ENCODE peak calls at places on chromosomes 2 and 18, in ten cellular contexts. S, E, Y, V, O, I, L, N, T and C are unnamed samples. For H3K27me3, the result is how much of the 10 kb centered on the place peaks cover.

GRCh38 chr2:209323738-209324137 is 100.1 kb upstream of the MAP2 start:
- DNase-seq in I (no peak), N (no peak), S (no peak), T (no peak), V (no peak), O (no peak), Y (no peak), E (no peak), L (no peak), C (no peak)

GRCh38 chr2:128317186-128317897 is 1.3 kb downstream of the HS6ST1 start:
- DNase-seq in I (peak), N (peak), L (no peak), O (no peak), V (no peak), E (no peak), S (peak), T (no peak), Y (no peak), C (no peak)

GRCh38 chr2:239098288-239098970 is 250.5 kb downstream of the TWIST2 start:
- DNase-seq in E (no peak), Y (no peak), V (no peak), S (no peak), O (peak), I (peak), L (no peak), T (no peak), N (no peak), C (no peak)

GRCh38 chr18:67318651-67319050 is 197.9 kb downstream of the DSEL start:
- DNase-seq in L (peak), I (no peak), N (no peak), E (no peak), Y (no peak), V (no peak), S (no peak), T (no peak), O (no peak), C (no peak)

GRCh38 chr2:169464508-169465386 is 14.5 kb upstream of the BBS5 start:
- DNase-seq in T (no peak), I (no peak), E (no peak), L (no peak), Y (no peak), O (no peak), S (no peak), V (no peak), N (no peak), C (no peak)

GRCh38 chr2:164745012-164745797 is 96.4 kb downstream of the COBLL1 start:
- DNase-seq in S (no peak), T (no peak), V (no peak), E (no peak), N (no peak), I (no peak), Y (no peak), O (no peak), L (no peak), C (no peak)

GRCh38 chr2:10242998-10243925 is 59.4 kb upstream of the HPCAL1 start:
- DNase-seq in I (no peak), E (peak), S (peak), L (no peak), N (no peak), T (no peak), V (no peak), Y (no peak), O (no peak), C (no peak)

GRCh38 chr18:45658756-45659155 is 43.5 kb downstream of the SLC14A2 start:
- DNase-seq in O (no peak), V (no peak), T (no peak), N (no peak), S (no peak), E (no peak), Y (no peak), L (peak), I (peak), C (no peak)

GRCh38 chr2:50108245-50108644 is 923.7 kb downstream of the NRXN1 start:
- DNase-seq in S (no peak), E (no peak), N (no peak), V (no peak), Y (no peak), O (no peak), T (no peak), I (no peak), L (no peak), C (no peak)

GRCh38 chr2:29715655-29716054 is 205.7 kb downstream of the ALK start:
- DNase-seq in N (no peak), S (no peak), Y (no peak), L (no peak), O (no peak), T (no peak), I (no peak), E (no peak), V (no peak), C (no peak)

GRCh38 chr2:24898122-24899109 is 21.6 kb downstream of the ADCY3 start:
- DNase-seq in I (no peak), O (no peak), S (peak), E (no peak), V (peak), T (no peak), L (no peak), N (peak), Y (no peak), C (no peak)

GRCh38 chr2:61775956-61776570 is 77.8 kb downstream of the FAM161A start:
- DNase-seq in V (no peak), O (no peak), Y (no peak), S (no peak), E (no peak), I (no peak), L (no peak), N (no peak), T (no peak), C (no peak)

GRCh38 chr2:105597831-105598293 is 146.8 kb upstream of the NCK2 start:
- DNase-seq in V (no peak), N (no peak), I (no peak), O (no peak), L (no peak), E (no peak), Y (no peak), T (no peak), S (no peak), C (no peak)

GRCh38 chr2:36802952-36803351 is 106.4 kb downstream of the VIT start:
- DNase-seq in N (no peak), O (no peak), S (no peak), T (no peak), I (no peak), E (no peak), Y (no peak), V (no peak), L (no peak), C (no peak)

GRCh38 chr2:59888015-59888414 is 665.4 kb downstream of the BCL11A start:
- DNase-seq in T (no peak), S (no peak), E (no peak), O (no peak), Y (no peak), V (no peak), L (no peak), I (no peak), N (no peak), C (no peak)

GRCh38 chr2:160352492-160352891 is 141.1 kb downstream of the RBMS1 start:
- DNase-seq in N (no peak), I (peak), L (no peak), Y (peak), V (no peak), S (no peak), E (no peak), O (peak), T (no peak), C (peak)

GRCh38 chr2:100972452-100972851 is 29.6 kb upstream of the RPL31 start:
- DNase-seq in N (no peak), S (peak), T (no peak), E (no peak), O (no peak), Y (no peak), I (no peak), L (no peak), V (no peak), C (no peak)

GRCh38 chr2:227308784-227309183 is 16.3 kb upstream of the MFF start:
- DNase-seq in S (no peak), N (no peak), L (no peak), Y (no peak), I (peak), E (no peak), O (no peak), V (no peak), T (no peak), C (no peak)

GRCh38 chr2:67209107-67209506 is 188.0 kb upstream of the ETAA1 start:
- DNase-seq in Y (peak), S (no peak), T (no peak), E (no peak), O (no peak), N (no peak), L (peak), V (no peak), I (no peak), C (no peak)

GRCh38 chr2:240287496-240288086 is 147.1 kb upstream of the OTOS start:
- DNase-seq in O (no peak), E (no peak), L (no peak), N (no peak), S (no peak), Y (no peak), I (no peak), T (no peak), V (no peak), C (no peak)
- H3K27me3 ChIP-seq in O (under half), E (under half), L (under half), N (under half), S (under half), Y (under half), I (under half), T (under half), V (under half), C (half or more)

DNA sequence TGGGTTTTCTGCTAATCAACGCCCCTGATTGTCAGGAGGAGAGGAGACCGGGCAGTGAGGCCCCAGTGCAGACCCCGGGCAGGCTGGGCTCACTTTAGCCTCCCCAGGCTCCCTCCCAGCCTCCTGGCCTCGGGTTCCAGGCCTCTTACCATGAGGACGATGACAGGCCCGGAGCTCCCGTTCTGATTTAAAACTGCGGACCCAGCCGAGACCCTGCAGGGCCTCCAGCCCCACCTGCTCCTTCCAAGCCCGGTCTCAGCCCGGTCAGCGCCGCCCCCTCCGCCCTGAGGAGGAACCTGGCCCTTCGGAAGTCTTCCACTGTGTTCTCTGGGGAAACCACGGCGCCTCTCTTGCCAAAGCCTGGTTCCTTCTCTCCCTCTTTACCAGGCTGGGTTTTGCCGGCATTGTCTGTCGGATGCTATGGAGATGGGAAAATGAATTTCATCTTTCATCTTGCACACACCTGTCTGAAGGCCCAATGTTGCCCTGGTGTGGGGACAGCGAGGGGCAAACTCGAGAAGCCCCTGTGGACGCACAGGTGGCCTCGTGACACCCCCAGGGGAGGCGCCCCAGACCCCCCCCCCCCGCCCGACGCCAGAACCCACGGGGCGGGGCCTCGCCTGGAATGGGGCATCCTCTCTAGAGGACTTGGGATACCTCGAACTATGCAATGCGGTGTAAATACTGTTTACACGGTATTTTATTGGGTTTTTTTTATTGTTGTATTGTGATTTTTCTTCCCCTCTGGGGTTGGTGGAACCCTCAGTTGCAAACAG is 37.7 kb upstream of the CTDP1 start:
- DNase-seq in Y (no peak), S (no peak), V (no peak), I (no peak), O (no peak), N (no peak), L (no peak), E (no peak), T (no peak), C (no peak)
- H3K27me3 ChIP-seq in Y (under half), S (under half), V (under half), I (under half), O (under half), N (under half), L (under half), E (half or more), T (under half), C (half or more)

DNA sequence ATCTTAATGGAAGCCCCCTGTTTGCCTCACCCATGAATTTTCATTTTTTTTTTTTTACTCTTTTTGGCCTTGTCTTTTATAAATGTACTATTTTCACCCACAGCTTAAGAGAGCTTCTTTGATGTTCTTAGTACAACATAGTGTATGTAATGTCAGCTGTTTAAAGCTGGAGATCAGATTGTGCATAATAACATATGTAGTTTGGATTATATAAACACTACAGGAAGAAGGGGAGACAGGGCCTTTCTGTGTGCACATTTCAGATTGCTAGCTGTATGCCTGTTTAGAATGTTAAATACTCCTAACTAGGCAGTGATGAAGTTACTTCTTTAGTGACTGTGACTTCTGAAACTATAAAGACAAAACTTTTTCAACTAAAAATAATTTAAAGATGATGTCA is 2.1 kb upstream of the TANC1 start:
- DNase-seq in O (no peak), L (no peak), I (no peak), S (no peak), N (no peak), E (no peak), Y (no peak), V (no peak), T (no peak), C (peak)
- H3K27me3 ChIP-seq in O (under half), L (under half), I (under half), S (under half), N (under half), E (under half), Y (under half), V (under half), T (under half), C (under half)

DNA sequence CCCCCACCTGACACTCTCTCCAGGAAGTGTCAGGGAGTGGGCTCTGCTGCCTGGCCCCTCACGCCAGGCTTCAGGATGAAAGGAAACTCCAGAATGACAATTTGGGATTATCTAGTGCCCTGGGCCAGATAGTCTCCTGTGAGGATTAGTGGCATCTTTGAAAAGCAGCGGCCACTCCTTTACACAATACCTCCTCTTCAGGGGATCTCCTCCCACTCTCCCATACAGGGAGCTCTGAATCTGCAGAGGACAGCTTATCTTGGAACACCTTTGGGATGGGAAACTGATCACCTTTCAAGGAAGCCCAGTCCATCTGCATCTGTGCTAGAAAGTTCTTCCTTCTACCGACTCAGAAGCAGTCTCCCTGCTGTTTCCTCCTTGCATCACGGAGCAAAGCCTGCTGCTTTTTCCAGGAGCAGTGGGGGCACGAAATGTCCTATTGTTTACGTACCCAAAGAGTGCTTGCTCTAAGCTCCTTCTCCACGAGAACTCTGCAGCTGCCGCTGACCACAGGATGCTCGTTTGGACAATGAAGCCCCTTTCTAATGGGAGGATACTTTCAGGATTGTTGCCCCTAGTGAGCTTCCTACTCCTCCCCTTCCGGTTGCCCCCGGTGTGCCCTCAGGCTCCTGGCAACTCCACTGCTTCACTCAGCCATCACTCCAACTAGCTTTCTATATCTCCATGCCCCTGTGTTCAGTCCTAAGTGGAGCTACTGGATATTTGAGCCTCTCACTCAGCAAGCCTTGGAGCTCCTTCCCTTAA is 31.5 kb downstream of the SIX3 start:
- DNase-seq in T (no peak), L (no peak), Y (no peak), N (no peak), O (no peak), I (no peak), S (no peak), V (no peak), E (no peak), C (no peak)
- H3K27me3 ChIP-seq in T (under half), L (under half), Y (under half), N (under half), O (under half), I (under half), S (under half), V (half or more), E (half or more), C (under half)

DNA sequence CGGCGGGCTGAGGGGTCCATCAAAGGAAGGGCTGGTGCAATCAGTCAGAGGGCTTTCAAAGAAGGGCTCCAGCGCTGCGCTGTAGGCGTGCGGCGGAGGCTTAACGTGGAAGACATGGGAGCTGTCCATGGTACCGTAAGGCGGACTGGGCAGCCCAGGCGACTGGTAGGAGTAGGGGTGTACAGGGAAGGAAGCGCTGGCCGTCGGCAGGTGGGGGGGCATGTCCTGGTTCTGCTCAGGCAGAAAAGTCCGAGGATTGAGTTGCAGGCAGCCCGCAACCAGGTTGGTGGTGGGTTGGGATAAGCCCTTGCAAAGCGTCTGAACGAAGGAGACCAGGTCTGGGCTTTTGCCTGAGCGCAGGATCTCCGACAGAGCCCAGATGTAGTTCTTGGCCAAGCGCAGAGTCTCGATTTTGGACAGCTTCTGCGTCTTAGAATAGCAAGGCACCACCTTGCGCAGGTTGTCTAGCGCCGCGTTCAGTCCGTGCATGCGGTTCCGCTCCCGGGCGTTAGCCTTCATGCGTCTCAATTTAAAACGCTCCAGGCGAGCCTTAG is 2.2 kb downstream of the NEUROD1 start:
- DNase-seq in E (peak), Y (peak), L (peak), O (no peak), T (peak), S (peak), I (peak), N (peak), V (peak), C (peak)
- H3K27me3 ChIP-seq in E (half or more), Y (half or more), L (half or more), O (half or more), T (half or more), S (half or more), I (under half), N (under half), V (half or more), C (half or more)

DNA sequence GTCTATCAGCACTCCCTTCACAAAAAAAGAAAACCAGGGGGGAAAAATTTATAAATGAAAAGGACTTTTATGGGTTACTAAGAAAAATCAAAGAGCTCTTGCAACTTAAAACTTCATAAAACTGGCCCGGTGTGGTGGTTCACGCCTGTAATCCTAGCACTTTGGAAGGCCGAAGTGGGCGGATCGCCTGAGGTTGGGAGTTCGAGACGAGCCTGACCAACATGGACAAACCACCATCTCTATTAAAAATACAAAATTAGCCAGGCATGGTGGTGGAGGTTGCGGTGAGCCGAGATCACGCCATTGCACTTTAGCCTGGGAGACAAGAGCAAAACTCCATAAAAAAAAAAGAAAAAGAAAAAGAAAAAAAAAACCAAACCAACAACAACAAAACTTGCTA is 1.7 kb downstream of the DIPK1C start:
- DNase-seq in V (no peak), Y (no peak), I (no peak), N (no peak), S (no peak), O (no peak), E (no peak), T (no peak), L (no peak), C (no peak)
- H3K27me3 ChIP-seq in V (under half), Y (half or more), I (under half), N (under half), S (half or more), O (under half), E (under half), T (under half), L (under half), C (half or more)

GRCh38 chr2:53509827-53510785 is 257.5 kb upstream of the CHAC2 start:
- DNase-seq in T (no peak), I (no peak), Y (no peak), S (no peak), V (no peak), N (no peak), L (no peak), O (no peak), E (no peak), C (no peak)
- H3K27me3 ChIP-seq in T (under half), I (under half), Y (under half), S (under half), V (under half), N (under half), L (under half), O (under half), E (under half), C (under half)

GRCh38 chr2:218854860-218855259 is 4.7 kb upstream of the WNT6 start:
- DNase-seq in Y (no peak), E (no peak), I (no peak), N (no peak), V (no peak), S (peak), T (no peak), L (no peak), O (no peak), C (no peak)
- H3K27me3 ChIP-seq in Y (half or more), E (half or more), I (under half), N (under half), V (half or more), S (half or more), T (under half), L (half or more), O (under half), C (half or more)

GRCh38 chr2:43391159-43391876 is 164.9 kb upstream of the ZFP36L2 start:
- DNase-seq in E (no peak), I (no peak), S (no peak), N (no peak), V (no peak), Y (no peak), L (no peak), O (no peak), T (no peak), C (no peak)
- H3K27me3 ChIP-seq in E (under half), I (under half), S (under half), N (under half), V (under half), Y (under half), L (under half), O (under half), T (under half), C (under half)

DNA sequence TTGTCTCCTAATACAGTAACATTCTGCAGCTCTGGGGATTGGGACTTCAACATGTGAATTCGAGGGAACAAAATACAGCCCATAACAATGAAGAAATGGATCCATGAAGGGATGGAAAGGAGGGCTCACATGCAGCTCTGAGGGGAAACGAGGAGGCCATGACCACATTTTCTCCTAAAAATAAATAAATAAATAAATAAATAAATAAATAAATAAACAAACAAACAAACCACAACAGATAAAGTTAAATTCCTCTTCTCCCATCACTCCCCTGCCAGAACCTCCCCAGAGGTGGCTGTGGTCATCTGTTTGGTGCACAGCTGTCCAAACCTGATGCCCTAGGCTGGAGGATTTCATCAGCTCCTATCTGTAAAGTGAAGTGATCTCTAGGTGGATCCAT is 42.7 kb downstream of the MAL start:
- DNase-seq in T (no peak), E (no peak), V (no peak), O (no peak), N (no peak), I (no peak), L (no peak), S (no peak), Y (no peak), C (no peak)
- H3K27me3 ChIP-seq in T (under half), E (half or more), V (under half), O (under half), N (under half), I (under half), L (under half), S (under half), Y (under half), C (under half)